ENCODE peak calls at places on chromosome 7, in nine cellular contexts. H is IMR-90; R is heart left ventricle; M is CD4-positive, alpha-beta memory T cell; F is GM23248; N is fibroblast of lung; U is naive thymus-derived CD4-positive, alpha-beta T cell; A is thoracic aorta; J is hepatocyte. G is an unnamed sample.
A peak's percentile ranks its signal among the peaks of the same experiment; 100 is the strongest.

GRCh38 chr7:42457663-42458062 is 220.7 kb upstream of the GLI3 start:
- DNase-seq in F (no peak), R (no peak), H (no peak), A (no peak), M (no peak), U (no peak), J (no peak), N (no peak), G (no peak)

GRCh38 chr7:67209256-67209655 is 212.6 kb downstream of the TYW1 start:
- DNase-seq in A (no peak), U (no peak), N (peak; percentile 26), F (no peak), H (no peak), J (no peak), M (no peak), R (no peak), G (no peak)

GRCh38 chr7:106425017-106425719 is 140.4 kb upstream of the NAMPT start:
- DNase-seq in R (peak; percentile 67), J (peak; percentile 88), U (peak; percentile 5), A (peak; percentile 44), H (peak; percentile 100), N (peak; percentile 100), M (peak; percentile 23), F (peak; percentile 98), G (peak; percentile 89)

GRCh38 chr7:102978280-102978679 is 65.5 kb downstream of the LRRC17 start:
- DNase-seq in N (peak; percentile 58), J (peak; percentile 28), U (no peak), R (peak; percentile 35), A (peak; percentile 60), M (no peak), H (peak; percentile 82), F (peak; percentile 86), G (no peak)

GRCh38 chr7:156616269-156617202 is 24.0 kb upstream of the RNF32 start:
- DNase-seq in R (no peak), F (peak; percentile 33), U (no peak), H (peak; percentile 4), J (peak; percentile 39), N (peak; percentile 44), M (no peak), A (no peak), G (no peak)

GRCh38 chr7:25913574-25914224 is 238.3 kb upstream of the NFE2L3 start:
- DNase-seq in U (no peak), F (no peak), M (no peak), N (no peak), A (no peak), H (no peak), R (no peak), J (no peak), G (no peak)

GRCh38 chr7:81611040-81611439 is 158.8 kb downstream of the HGF start:
- DNase-seq in J (no peak), U (no peak), H (no peak), R (no peak), N (no peak), M (no peak), F (no peak), A (no peak), G (no peak)

GRCh38 chr7:101390901-101391301 is 28.2 kb downstream of the COL26A1 start:
- DNase-seq in N (peak; percentile 36), M (peak; percentile 22), H (no peak), F (no peak), U (peak; percentile 40), R (peak; percentile 66), J (peak; percentile 37), A (no peak), G (no peak)

GRCh38 chr7:725223-726005 is 1.1 kb upstream of the DNAAF5 start:
- DNase-seq in A (no peak), F (peak; percentile 55), U (no peak), M (no peak), N (peak; percentile 50), J (peak; percentile 8), H (peak; percentile 86), R (no peak), G (no peak)

GRCh38 chr7:92747041-92747835 is 89.1 kb downstream of the CDK6 start:
- DNase-seq in A (no peak), R (no peak), U (no peak), N (peak; percentile 31), H (peak; percentile 53), F (peak; percentile 65), J (no peak), M (no peak), G (no peak)
- H3K4me1 ChIP-seq in A (peaks cover 4% of the 10 kb centered on the region), R (peaks cover 8% of the 10 kb centered on the region), U (no peaks in the 10 kb centered on the region), N (peaks cover 12% of the 10 kb centered on the region), H (peaks cover 15% of the 10 kb centered on the region), F (peaks cover 48% of the 10 kb centered on the region), J (peaks cover 23% of the 10 kb centered on the region), M (no peaks in the 10 kb centered on the region), G (no peaks in the 10 kb centered on the region)

DNA sequence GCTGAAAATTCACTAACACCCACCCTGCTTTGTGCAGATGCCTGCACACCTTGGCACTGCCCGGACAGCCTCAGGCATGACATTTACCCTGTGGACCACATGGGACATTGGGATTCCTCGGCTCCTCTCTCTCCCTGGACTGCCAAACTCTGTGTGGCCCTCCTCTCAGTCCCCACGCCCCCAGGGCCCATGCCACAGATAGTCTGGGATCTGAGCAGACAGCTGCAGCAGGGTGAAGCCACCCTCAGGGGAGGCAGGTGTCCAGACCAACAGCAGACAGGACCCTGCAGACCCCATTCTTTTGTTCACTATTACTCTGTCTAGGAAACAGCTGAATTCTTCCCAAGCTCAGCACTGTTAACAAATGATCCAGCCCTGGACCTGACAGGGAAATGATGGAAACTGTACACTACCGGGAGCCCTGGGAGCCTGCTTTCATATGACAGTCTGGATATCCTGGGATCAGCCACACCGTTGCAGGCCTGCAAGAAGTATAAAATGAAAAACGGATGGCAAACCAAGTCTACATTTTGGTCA is 83.4 kb downstream of the VOPP1 start:
- DNase-seq in N (no peak), R (no peak), A (no peak), H (no peak), M (no peak), F (no peak), J (no peak), U (no peak), G (no peak)
- H3K4me1 ChIP-seq in N (no peaks in the 10 kb centered on the region), R (no peaks in the 10 kb centered on the region), A (no peaks in the 10 kb centered on the region), H (peaks cover 8% of the 10 kb centered on the region), M (peaks cover 40% of the 10 kb centered on the region), F (peaks cover 7% of the 10 kb centered on the region), J (no peaks in the 10 kb centered on the region), U (no peaks in the 10 kb centered on the region), G (no peaks in the 10 kb centered on the region)

GRCh38 chr7:17932770-17933169 is 7.5 kb downstream of the SNX13 start:
- DNase-seq in H (no peak), M (no peak), F (no peak), J (no peak), U (no peak), A (no peak), N (no peak), R (no peak), G (no peak)
- H3K4me1 ChIP-seq in H (peaks cover 1% of the 10 kb centered on the region), M (peaks cover 65% of the 10 kb centered on the region), F (peaks cover 9% of the 10 kb centered on the region), J (peaks cover 7% of the 10 kb centered on the region), U (peaks cover 17% of the 10 kb centered on the region), A (peaks cover 57% of the 10 kb centered on the region), N (no peaks in the 10 kb centered on the region), R (peaks cover 15% of the 10 kb centered on the region), G (peaks cover 2% of the 10 kb centered on the region)

DNA sequence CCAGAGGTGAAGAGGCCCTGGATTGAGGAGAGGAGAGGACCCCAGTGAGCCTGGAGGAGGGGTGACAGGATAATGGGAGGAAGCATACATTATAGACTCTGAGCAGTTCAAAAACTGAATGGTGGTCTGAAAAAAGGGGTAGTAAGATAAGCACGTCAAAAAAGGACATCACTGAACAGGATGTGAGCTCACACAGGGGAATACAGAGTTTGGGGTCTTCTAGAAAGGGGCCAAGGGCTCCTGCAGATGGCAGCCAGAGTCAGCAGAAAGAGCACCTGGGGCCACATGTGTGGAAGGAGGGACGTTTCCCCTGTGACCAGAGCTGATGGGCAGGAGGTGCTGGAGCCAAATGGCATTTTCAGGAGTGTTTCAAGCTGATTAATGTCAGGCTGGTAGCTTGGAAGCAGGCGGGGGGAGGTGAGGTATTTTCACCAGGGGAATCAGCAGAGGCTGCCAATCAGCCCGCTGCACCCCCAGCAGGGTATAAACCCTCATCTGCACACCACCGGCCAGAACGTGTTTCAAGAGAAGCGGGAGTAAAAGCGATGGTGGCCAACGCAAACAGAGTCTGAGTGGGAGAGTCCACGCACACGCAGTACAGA is 85.7 kb downstream of the TNS3 start:
- DNase-seq in M (no peak), U (no peak), A (no peak), N (no peak), H (no peak), F (no peak), J (no peak), R (no peak), G (no peak)
- H3K4me1 ChIP-seq in M (no peaks in the 10 kb centered on the region), U (no peaks in the 10 kb centered on the region), A (peaks cover 80% of the 10 kb centered on the region), N (peaks cover 7% of the 10 kb centered on the region), H (peaks cover 19% of the 10 kb centered on the region), F (peaks cover 22% of the 10 kb centered on the region), J (peaks cover 72% of the 10 kb centered on the region), R (peaks cover 14% of the 10 kb centered on the region), G (no peaks in the 10 kb centered on the region)

DNA sequence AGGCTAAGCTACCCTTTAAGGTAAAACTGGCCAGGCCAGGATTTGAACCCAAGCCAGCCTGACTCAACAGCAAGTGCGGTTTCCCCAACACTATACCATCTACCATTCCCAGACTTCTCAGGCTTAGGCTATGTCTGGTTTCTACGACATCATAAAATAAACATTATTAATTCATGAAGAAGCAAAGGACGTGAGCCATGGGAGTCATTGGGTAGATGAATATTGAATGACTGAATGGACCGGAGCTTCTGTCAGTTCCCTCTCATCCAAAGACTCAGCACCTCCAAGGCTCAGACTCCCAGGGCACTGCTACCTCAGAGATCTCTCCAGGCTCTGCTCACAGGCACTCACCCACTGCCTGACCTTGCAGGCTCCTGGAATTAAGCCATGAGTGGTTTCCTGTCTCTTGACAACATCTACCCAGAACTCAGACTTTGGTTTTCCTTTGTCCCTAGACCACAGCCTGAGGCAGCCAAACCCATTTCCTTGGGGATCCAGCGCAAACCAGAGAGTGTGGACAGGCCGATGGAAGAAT is 64.6 kb upstream of the STEAP1B start:
- DNase-seq in H (peak; percentile 88), R (peak; percentile 60), M (no peak), N (peak; percentile 81), A (no peak), F (peak; percentile 88), U (no peak), J (no peak), G (no peak)
- H3K4me1 ChIP-seq in H (peaks cover 41% of the 10 kb centered on the region), R (peaks cover 38% of the 10 kb centered on the region), M (peaks cover 45% of the 10 kb centered on the region), N (peaks cover 36% of the 10 kb centered on the region), A (peaks cover 40% of the 10 kb centered on the region), F (peaks cover 62% of the 10 kb centered on the region), U (peaks cover 19% of the 10 kb centered on the region), J (peaks cover 32% of the 10 kb centered on the region), G (no peaks in the 10 kb centered on the region)

GRCh38 chr7:4878336-4879335 is 4.9 kb downstream of the RADIL start:
- DNase-seq in A (no peak), H (no peak), J (no peak), U (no peak), R (no peak), F (no peak), M (no peak), N (no peak), G (no peak)
- H3K4me1 ChIP-seq in A (no peaks in the 10 kb centered on the region), H (peaks cover 2% of the 10 kb centered on the region), J (no peaks in the 10 kb centered on the region), U (no peaks in the 10 kb centered on the region), R (peaks cover 8% of the 10 kb centered on the region), F (peaks cover 4% of the 10 kb centered on the region), M (peaks cover 7% of the 10 kb centered on the region), N (peaks cover 8% of the 10 kb centered on the region), G (no peaks in the 10 kb centered on the region)